ENCODE peak calls at places on chromosome 13, in ten cellular contexts. V is fibroblast of the conjunctiva; Q is T-helper 1 cell; C is ovary; F is activated B cell treated with CpG ODN at 0.5 μM for 24 hours; O is CD4-positive, alpha-beta T cell; A is NCI-H446 treated with DMSO at 0.1 percent for 48 hours; Z is NCI-H2107; R is brain microvascular endothelial cell; N is EH. I is an unnamed sample.

GRCh38 chr13:45396548-45397095 is 21.6 kb downstream of the SLC25A30 start:
- DNase-seq in Z (no peak), A (no peak), V (no peak), C (no peak), O (no peak), Q (no peak), R (no peak), N (peak; percentile 21), F (no peak), I (no peak)

GRCh38 chr13:99215466-99215865 is 14.8 kb downstream of the UBAC2 start:
- DNase-seq in Q (peak; percentile 56), N (no peak), O (peak; percentile 72), R (no peak), C (no peak), A (no peak), F (no peak), V (no peak), Z (no peak), I (no peak)

GRCh38 chr13:102774596-102775375 is 1.2 kb upstream of the TEX30 start:
- DNase-seq in O (no peak), C (no peak), Q (no peak), R (no peak), V (no peak), F (no peak), N (no peak), Z (no peak), A (no peak), I (no peak)

GRCh38 chr13:30725331-30726085 is 9.8 kb upstream of the ALOX5AP start:
- DNase-seq in Q (no peak), O (no peak), Z (no peak), A (peak; percentile 91), V (peak; percentile 65), R (peak; percentile 19), N (no peak), F (no peak), C (no peak), I (no peak)

GRCh38 chr13:49082653-49083536 is 107.2 kb downstream of the FNDC3A start:
- DNase-seq in Z (no peak), V (no peak), N (peak; percentile 88), O (no peak), R (peak; percentile 77), F (no peak), A (no peak), C (no peak), Q (no peak), I (no peak)

GRCh38 chr13:35763805-35764170 is 287.3 kb upstream of the MAB21L1 start:
- DNase-seq in O (no peak), N (peak; percentile 22), A (no peak), Z (no peak), C (no peak), V (no peak), F (no peak), R (no peak), Q (no peak), I (no peak)

GRCh38 chr13:30339721-30340366 is 32.5 kb upstream of the KATNAL1 start:
- DNase-seq in C (peak; percentile 74), Q (no peak), R (no peak), Z (no peak), O (no peak), A (no peak), F (no peak), V (no peak), N (no peak), I (no peak)

GRCh38 chr13:42215578-42216421 is 56.2 kb upstream of the AKAP11 start:
- DNase-seq in F (no peak), O (no peak), Q (no peak), V (peak; percentile 31), N (peak; percentile 55), C (no peak), A (no peak), R (peak; percentile 38), Z (no peak), I (peak; percentile 14)

GRCh38 chr13:46165485-46166220 is 16.3 kb downstream of the LCP1 start:
- DNase-seq in Q (no peak), N (no peak), F (no peak), V (no peak), A (no peak), C (no peak), Z (no peak), O (no peak), R (peak; percentile 48), I (no peak)

GRCh38 chr13:40490086-40490723 is 176.2 kb downstream of the FOXO1 start:
- DNase-seq in N (no peak), Q (peak; percentile 40), A (no peak), C (no peak), Z (peak; percentile 25), R (no peak), F (no peak), O (peak; percentile 50), V (no peak), I (no peak)

GRCh38 chr13:97321101-97321500 is 99.0 kb downstream of the MBNL2 start:
- DNase-seq in R (no peak), Z (no peak), Q (no peak), V (no peak), C (no peak), N (no peak), O (no peak), A (no peak), F (no peak), I (peak; percentile 32)

GRCh38 chr13:113915012-113915763 is 51.3 kb upstream of the GAS6 start:
- DNase-seq in R (no peak), C (no peak), N (no peak), V (no peak), Z (no peak), A (no peak), Q (no peak), F (no peak), O (no peak), I (no peak)

GRCh38 chr13:103772576-103772975 is 706.4 kb upstream of the SLC10A2 start:
- DNase-seq in A (no peak), V (no peak), Z (no peak), F (no peak), Q (no peak), C (no peak), N (no peak), R (no peak), O (no peak), I (peak; percentile 1)

GRCh38 chr13:73521291-73521626 is 462.5 kb downstream of the KLF5 start:
- DNase-seq in O (no peak), A (no peak), N (no peak), Z (no peak), Q (no peak), F (no peak), C (no peak), R (no peak), V (no peak), I (no peak)

GRCh38 chr13:31769581-31769980 is 30.3 kb downstream of the RXFP2 start:
- DNase-seq in Z (no peak), O (no peak), F (no peak), N (peak; percentile 51), Q (no peak), C (no peak), A (no peak), R (no peak), V (no peak), I (no peak)

GRCh38 chr13:44368062-44368591 is 5.5 kb upstream of the SERP2 start:
- DNase-seq in Z (no peak), R (no peak), O (no peak), C (no peak), F (no peak), V (peak; percentile 73), A (no peak), Q (no peak), N (peak; percentile 88), I (peak; percentile 39)

GRCh38 chr13:29733069-29733700 is 117.2 kb downstream of the UBL3 start:
- DNase-seq in N (peak; percentile 80), Z (no peak), R (no peak), Q (no peak), A (no peak), F (no peak), O (no peak), C (no peak), V (no peak), I (no peak)

GRCh38 chr13:31172535-31172934 is 10.8 kb upstream of the HSPH1 start:
- DNase-seq in V (peak; percentile 30), R (peak; percentile 77), N (peak; percentile 92), F (no peak), Q (no peak), C (no peak), A (no peak), O (no peak), Z (no peak), I (no peak)

GRCh38 chr13:27283906-27284523 is 13.4 kb downstream of the RASL11A start:
- DNase-seq in O (no peak), R (no peak), Z (no peak), Q (no peak), V (no peak), F (no peak), N (peak; percentile 66), A (no peak), C (no peak), I (peak; percentile 12)

GRCh38 chr13:28640861-28641599 is 17.9 kb upstream of the POMP start:
- DNase-seq in V (no peak), R (no peak), Z (no peak), A (no peak), N (peak; percentile 40), C (no peak), Q (no peak), F (no peak), O (no peak), I (no peak)

GRCh38 chr13:21061077-21061945 is at the start of gene LATS2:
- DNase-seq in F (peak; percentile 63), C (peak; percentile 97), N (peak; percentile 97), Q (peak; percentile 50), O (peak; percentile 48), A (peak; percentile 49), R (peak; percentile 95), V (peak; percentile 90), Z (no peak), I (peak; percentile 88)

GRCh38 chr13:48585456-48585840 is 52.6 kb upstream of the RCBTB2 start:
- DNase-seq in A (no peak), F (no peak), V (peak; percentile 8), Z (no peak), O (no peak), R (peak; percentile 9), N (peak; percentile 71), C (no peak), Q (no peak), I (no peak)

GRCh38 chr13:26471807-26472206 is 85.7 kb upstream of the WASF3 start:
- DNase-seq in V (no peak), C (no peak), O (no peak), N (no peak), F (no peak), Z (no peak), R (no peak), A (no peak), Q (no peak), I (no peak)

GRCh38 chr13:113209880-113210421 is 538 bp downstream of the CUL4A start:
- DNase-seq in Z (peak; percentile 14), R (peak; percentile 20), A (no peak), N (peak; percentile 69), O (peak; percentile 82), C (peak; percentile 64), Q (peak; percentile 81), V (no peak), F (peak; percentile 65), I (no peak)

GRCh38 chr13:32246468-32246867 is 68.7 kb downstream of the ZAR1L start:
- DNase-seq in V (peak; percentile 64), F (no peak), Z (no peak), A (peak; percentile 26), R (peak; percentile 71), O (peak; percentile 1), Q (peak; percentile 6), C (no peak), N (peak; percentile 77), I (peak; percentile 53)

GRCh38 chr13:30884543-30884942 is 21.5 kb upstream of the MEDAG start:
- DNase-seq in Z (no peak), C (no peak), Q (no peak), O (no peak), N (no peak), V (no peak), R (no peak), A (peak; percentile 18), F (no peak), I (peak; percentile 9)

GRCh38 chr13:32669030-32669646 is 82.9 kb downstream of the PDS5B start:
- DNase-seq in O (no peak), Q (no peak), Z (peak; percentile 10), A (peak; percentile 47), C (no peak), R (peak; percentile 22), N (peak; percentile 58), F (no peak), V (peak; percentile 47), I (peak; percentile 22)

GRCh38 chr13:111359237-111359915 is 38.9 kb downstream of the TEX29 start:
- DNase-seq in A (no peak), Z (no peak), F (no peak), R (no peak), O (no peak), C (no peak), N (peak; percentile 37), Q (no peak), V (no peak), I (no peak)